ENCODE peak calls at places on chromosome 10, in six cellular contexts. H is HCT116; W is body of pancreas; G is lower lobe of right lung; J is naive thymus-derived CD4-positive, alpha-beta T cell; Y is left lung. O is an unnamed sample.
A peak's percentile ranks its signal among the peaks of the same experiment; 100 is the strongest.

GRCh38 chr10:24515481-24515880 is 208.2 kb downstream of the ARHGAP21 start:
- ATAC-seq in H (no peak), W (no peak), G (no peak), J (no peak), Y (no peak), O (no peak)

GRCh38 chr10:67666416-67667043 is 29.5 kb downstream of the CTNNA3 start:
- ATAC-seq in H (peak; percentile 67), W (peak; percentile 35), G (no peak), J (no peak), Y (no peak), O (no peak)

GRCh38 chr10:88733215-88733614 is 26.6 kb upstream of the LIPN start:
- ATAC-seq in H (no peak), W (no peak), G (no peak), J (no peak), Y (no peak), O (no peak)

GRCh38 chr10:75456122-75456521 is 24.7 kb downstream of the LRMDA start:
- ATAC-seq in H (no peak), W (no peak), G (no peak), J (no peak), Y (no peak), O (no peak)

GRCh38 chr10:10845826-10846225 is 171.8 kb upstream of the CELF2 start:
- ATAC-seq in H (no peak), W (no peak), G (no peak), J (no peak), Y (no peak), O (no peak)

GRCh38 chr10:62037890-62038608 is 136.6 kb downstream of the ARID5B start:
- ATAC-seq in H (no peak), W (no peak), G (peak; percentile 86), J (no peak), Y (peak; percentile 82), O (no peak)

GRCh38 chr10:126731613-126731995 is 61.1 kb upstream of the C10orf90 start:
- ATAC-seq in H (no peak), W (no peak), G (no peak), J (no peak), Y (no peak), O (no peak)

GRCh38 chr10:106682175-106682574 is 482.3 kb downstream of the SORCS1 start:
- ATAC-seq in H (no peak), W (no peak), G (no peak), J (no peak), Y (no peak), O (no peak)

GRCh38 chr10:112465299-112465882 is 18.4 kb downstream of the VTI1A start:
- ATAC-seq in H (no peak), W (no peak), G (no peak), J (no peak), Y (no peak), O (no peak)

GRCh38 chr10:120606051-120606764 is 149.2 kb downstream of the PLPP4 start:
- ATAC-seq in H (peak; percentile 34), W (no peak), G (no peak), J (no peak), Y (no peak), O (no peak)

GRCh38 chr10:2714597-2714996 is 352.8 kb upstream of the PFKP start:
- ATAC-seq in H (no peak), W (no peak), G (no peak), J (no peak), Y (no peak), O (no peak)

GRCh38 chr10:77228559-77228958 is 409.0 kb downstream of the KCNMA1 start:
- ATAC-seq in H (no peak), W (peak; percentile 29), G (no peak), J (no peak), Y (no peak), O (no peak)

GRCh38 chr10:70588255-70588654 is 14.3 kb downstream of the PRF1 start:
- ATAC-seq in H (no peak), W (no peak), G (no peak), J (no peak), Y (no peak), O (no peak)

GRCh38 chr10:66535418-66535817 is 390.4 kb upstream of the LRRTM3 start:
- ATAC-seq in H (no peak), W (no peak), G (no peak), J (no peak), Y (no peak), O (no peak)

GRCh38 chr10:124156524-124157225 is 63.3 kb upstream of the CHST15 start:
- ATAC-seq in H (no peak), W (no peak), G (no peak), J (no peak), Y (no peak), O (no peak)

GRCh38 chr10:52999258-52999657 is 226.7 kb upstream of the MBL2 start:
- ATAC-seq in H (no peak), W (no peak), G (no peak), J (no peak), Y (no peak), O (no peak)

GRCh38 chr10:127368937-127369336 is 172.5 kb upstream of the INSYN2A start:
- ATAC-seq in H (no peak), W (no peak), G (no peak), J (no peak), Y (no peak), O (no peak)

GRCh38 chr10:99880071-99880835 is 97.8 kb downstream of the ABCC2 start:
- ATAC-seq in H (no peak), W (peak; percentile 24), G (no peak), J (no peak), Y (no peak), O (peak; percentile 61)

GRCh38 chr10:5616871-5617270 is 49.5 kb downstream of the ASB13 start:
- ATAC-seq in H (no peak), W (no peak), G (no peak), J (no peak), Y (no peak), O (peak; percentile 12)

GRCh38 chr10:3825862-3826351 is 40.9 kb upstream of the KLF6 start:
- ATAC-seq in H (no peak), W (no peak), G (no peak), J (no peak), Y (no peak), O (no peak)

GRCh38 chr10:114399576-114399975 is 4.7 kb downstream of the AFAP1L2 start:
- ATAC-seq in H (no peak), W (no peak), G (no peak), J (no peak), Y (no peak), O (no peak)

GRCh38 chr10:114400091-114400490 is 4.2 kb downstream of the AFAP1L2 start:
- ATAC-seq in H (no peak), W (no peak), G (peak; percentile 3), J (no peak), Y (no peak), O (no peak)

GRCh38 chr10:114397651-114398145 is 6.6 kb downstream of the AFAP1L2 start:
- ATAC-seq in H (peak; percentile 31), W (no peak), G (no peak), J (no peak), Y (peak; percentile 35), O (peak; percentile 32)

GRCh38 chr10:114396455-114396854 is 7.8 kb downstream of the AFAP1L2 start:
- ATAC-seq in H (no peak), W (peak; percentile 13), G (no peak), J (no peak), Y (no peak), O (no peak)

DNA sequence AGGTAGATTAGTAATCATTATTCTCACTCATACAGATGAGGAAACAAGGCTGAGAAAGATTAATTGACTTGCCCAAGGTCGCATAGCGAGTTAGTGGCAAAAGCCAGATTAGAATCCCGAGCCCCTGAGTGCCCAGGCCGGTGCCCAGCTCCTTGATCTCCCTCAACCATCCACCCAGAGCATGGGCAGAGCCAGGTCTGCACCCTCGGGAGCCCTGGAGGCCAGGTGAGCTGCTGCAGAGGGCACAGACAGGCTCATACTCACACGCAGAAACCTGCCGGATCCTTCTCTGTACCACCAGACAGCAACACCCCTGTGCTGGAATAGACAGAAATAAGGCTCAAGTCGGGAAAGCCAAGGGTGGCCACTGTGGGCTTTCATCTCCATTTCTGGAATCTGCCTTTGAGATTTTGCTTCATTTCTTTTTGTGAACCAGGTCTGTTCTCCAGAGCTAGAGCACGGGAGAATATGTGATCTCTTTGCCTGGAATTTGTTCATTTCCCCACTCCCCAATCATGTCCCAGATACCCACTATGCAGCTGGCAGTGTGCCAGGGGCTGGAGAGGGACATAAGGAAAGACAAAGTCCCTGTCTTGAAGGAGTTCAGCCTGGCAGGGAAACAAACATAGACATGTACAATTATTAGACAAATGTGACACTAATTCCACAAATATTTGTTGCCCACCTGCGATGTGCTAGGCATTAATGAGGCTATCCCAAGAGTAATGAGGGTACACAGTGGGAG is 5.5 kb downstream of the AFAP1L2 start:
- ATAC-seq in H (peak; percentile 38), W (no peak), G (no peak), J (no peak), Y (no peak), O (no peak)
- H3K27me3 ChIP-seq in H (peaks cover 98% of the 10 kb centered on the region), W (no peaks in the 10 kb centered on the region), G (peaks cover 21% of the 10 kb centered on the region), J (no peaks in the 10 kb centered on the region), Y (peaks cover 11% of the 10 kb centered on the region), O (peaks cover 11% of the 10 kb centered on the region)

DNA sequence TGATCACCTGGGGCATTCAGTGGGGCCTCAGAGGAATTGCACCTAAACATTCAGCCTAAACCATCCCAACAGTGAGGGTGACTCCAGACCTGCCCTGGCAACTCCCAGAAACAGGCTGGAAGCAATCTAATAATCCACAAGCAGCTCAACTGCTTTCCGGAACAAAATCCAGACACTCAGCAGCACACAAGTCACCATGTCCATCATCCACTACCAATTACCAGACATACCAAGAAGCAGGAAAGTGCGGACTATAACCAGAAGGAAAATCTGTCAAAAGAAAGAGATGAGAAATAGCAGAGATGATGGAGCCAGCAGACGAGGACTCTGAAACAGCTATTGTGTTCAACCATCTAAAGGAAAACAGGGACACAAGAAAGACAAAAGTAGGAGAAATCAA is 342.6 kb upstream of the ZMIZ1 start:
- ATAC-seq in H (no peak), W (no peak), G (no peak), J (no peak), Y (no peak), O (no peak)
- H3K27me3 ChIP-seq in H (peaks cover 73% of the 10 kb centered on the region), W (no peaks in the 10 kb centered on the region), G (no peaks in the 10 kb centered on the region), J (no peaks in the 10 kb centered on the region), Y (no peaks in the 10 kb centered on the region), O (no peaks in the 10 kb centered on the region)

GRCh38 chr10:22481106-22481505 is 135.8 kb downstream of the SPAG6 start:
- ATAC-seq in H (no peak), W (no peak), G (no peak), J (no peak), Y (no peak), O (no peak)
- H3K27me3 ChIP-seq in H (no peaks in the 10 kb centered on the region), W (no peaks in the 10 kb centered on the region), G (peaks cover 19% of the 10 kb centered on the region), J (peaks cover 9% of the 10 kb centered on the region), Y (peaks cover 20% of the 10 kb centered on the region), O (peaks cover 31% of the 10 kb centered on the region)

GRCh38 chr10:14219411-14219810 is 111.3 kb downstream of the FRMD4A start:
- ATAC-seq in H (no peak), W (no peak), G (no peak), J (no peak), Y (no peak), O (no peak)

GRCh38 chr10:14215601-14216000 is 115.1 kb downstream of the FRMD4A start:
- ATAC-seq in H (no peak), W (no peak), G (no peak), J (no peak), Y (no peak), O (no peak)

GRCh38 chr10:14225374-14225773 is 105.3 kb downstream of the FRMD4A start:
- ATAC-seq in H (no peak), W (no peak), G (no peak), J (no peak), Y (no peak), O (no peak)

DNA sequence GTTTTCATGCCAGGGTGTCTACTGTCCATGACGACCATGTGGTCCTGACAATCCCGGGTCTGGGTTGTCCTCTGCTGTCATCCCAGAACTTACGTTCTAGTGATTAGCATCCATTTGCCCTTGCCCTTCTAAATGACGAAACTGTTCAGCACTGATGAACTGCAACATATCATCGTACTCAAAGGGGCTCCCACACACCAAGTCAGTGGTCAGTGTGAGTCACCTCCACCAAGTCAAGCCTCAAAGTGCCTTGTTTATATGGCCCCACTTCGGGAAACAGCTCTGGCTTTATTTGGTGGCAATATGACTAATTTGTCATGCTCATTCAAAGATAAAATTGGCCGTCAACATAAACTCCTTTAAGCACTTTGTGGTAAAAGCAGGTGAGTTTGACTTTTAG is 110.7 kb downstream of the FRMD4A start:
- ATAC-seq in H (no peak), W (no peak), G (no peak), J (no peak), Y (no peak), O (no peak)
- H3K27me3 ChIP-seq in H (peaks cover 77% of the 10 kb centered on the region), W (no peaks in the 10 kb centered on the region), G (no peaks in the 10 kb centered on the region), J (no peaks in the 10 kb centered on the region), Y (no peaks in the 10 kb centered on the region), O (no peaks in the 10 kb centered on the region)

O was measured in gastroesophageal sphincter.